ENCODE peak calls at places on chromosomes 13 and 19, in four cellular contexts. B is H9, T is IMR-90, Z is H1. X is an unnamed sample.

GRCh38 chr19:34847393-34847792 is 74.4 kb upstream of the ZNF599 start:
- DNase-seq in T (no peak), Z (no peak), B (no peak), X (no peak)

GRCh38 chr13:70189981-70190380 is 81.7 kb upstream of the KLHL1 start:
- DNase-seq in T (no peak), B (no peak), Z (no peak), X (no peak)

GRCh38 chr13:21584973-21585592 is 18.9 kb downstream of the MICU2 start:
- DNase-seq in Z (no peak), B (no peak), T (no peak), X (no peak)

GRCh38 chr19:42468273-42468796 is 25.6 kb upstream of the CXCL17 start:
- DNase-seq in T (peak; percentile 62), B (no peak), Z (no peak), X (peak; percentile 65)

GRCh38 chr19:10568444-10568825 is 344 bp downstream of the CDKN2D start:
- DNase-seq in Z (peak; percentile 86), B (peak; percentile 69), T (no peak), X (peak; percentile 56)

GRCh38 chr19:32599736-32600157 is 18.8 kb downstream of the PDCD5 start:
- DNase-seq in B (no peak), Z (no peak), T (peak; percentile 69), X (peak; percentile 73)

GRCh38 chr19:41570639-41571112 is 5.3 kb upstream of the CEACAM21 start:
- DNase-seq in T (peak; percentile 57), Z (peak; percentile 84), B (peak; percentile 79), X (peak; percentile 60)

GRCh38 chr19:5914946-5915781 is 1.1 kb downstream of the CAPS start:
- DNase-seq in T (no peak), B (no peak), Z (no peak), X (peak; percentile 75)

GRCh38 chr19:15402411-15403150 is 16.2 kb downstream of the AKAP8L start:
- DNase-seq in B (no peak), T (no peak), Z (no peak), X (no peak)

GRCh38 chr19:39870171-39870971 is 24.2 kb upstream of the FBL start:
- DNase-seq in T (no peak), B (peak; percentile 86), Z (peak; percentile 82), X (no peak)

GRCh38 chr19:6588508-6589345 is 2.2 kb downstream of the CD70 start:
- DNase-seq in B (no peak), T (no peak), Z (no peak), X (no peak)

GRCh38 chr19:58585442-58586130 is 12.5 kb upstream of the MZF1 start:
- DNase-seq in B (peak; percentile 14), Z (no peak), T (peak; percentile 28), X (no peak)

GRCh38 chr13:77990973-77991372 is 72.3 kb upstream of the EDNRB start:
- DNase-seq in B (no peak), T (no peak), Z (no peak), X (no peak)

GRCh38 chr19:39557791-39558622 is 18.0 kb upstream of the EID2 start:
- DNase-seq in T (peak; percentile 11), Z (no peak), B (no peak), X (peak; percentile 24)

GRCh38 chr19:49836176-49837008 is 14.6 kb upstream of the PTOV1 start:
- DNase-seq in Z (no peak), B (no peak), T (no peak), X (no peak)

GRCh38 chr13:23673354-23673753 is 103.1 kb downstream of the TNFRSF19 start:
- DNase-seq in B (no peak), Z (no peak), T (peak; percentile 99), X (no peak)

GRCh38 chr19:2271516-2272103 is 10.4 kb downstream of the PEAK3 start:
- DNase-seq in B (peak; percentile 34), Z (no peak), T (peak; percentile 75), X (no peak)

GRCh38 chr19:41476583-41476982 is 33.6 kb downstream of the ERICH4 start:
- DNase-seq in B (no peak), Z (no peak), T (no peak), X (no peak)

GRCh38 chr13:113669871-113670341 is 2.9 kb downstream of the GRK1 start:
- DNase-seq in B (no peak), T (no peak), Z (no peak), X (no peak)

GRCh38 chr13:79401259-79402071 is 4.6 kb downstream of the RBM26 start:
- DNase-seq in B (no peak), Z (no peak), T (no peak), X (no peak)

GRCh38 chr19:30284209-30284608 is 88.0 kb upstream of the ZNF536 start:
- DNase-seq in T (no peak), B (peak; percentile 18), Z (no peak), X (no peak)

GRCh38 chr19:7829162-7829520 is 877 bp upstream of the EVI5L start:
- DNase-seq in B (no peak), T (no peak), Z (no peak), X (no peak)

GRCh38 chr13:99985886-99986527 is 4.4 kb downstream of the ZIC2 start:
- DNase-seq in Z (peak; percentile 35), T (no peak), B (no peak), X (no peak)

GRCh38 chr19:18501832-18502231 is 20.0 kb downstream of the ELL start:
- DNase-seq in B (no peak), T (no peak), Z (no peak), X (no peak)

GRCh38 chr19:48632692-48633147 is 4.5 kb downstream of the DBP start:
- DNase-seq in T (peak; percentile 53), B (no peak), Z (no peak), X (no peak)

GRCh38 chr13:63517376-63517775 is 2101.7 kb upstream of the PCDH20 start:
- DNase-seq in Z (no peak), B (no peak), T (peak; percentile 82), X (no peak)

GRCh38 chr13:35471466-35472307 is 4.8 kb downstream of the MAB21L1 start:
- DNase-seq in Z (no peak), B (no peak), T (no peak), X (no peak)
- H2AFZ ChIP-seq in Z (no peak overlapping the region), B (no peak overlapping the region), T (no peak overlapping the region), X (no peak overlapping the region)

DNA sequence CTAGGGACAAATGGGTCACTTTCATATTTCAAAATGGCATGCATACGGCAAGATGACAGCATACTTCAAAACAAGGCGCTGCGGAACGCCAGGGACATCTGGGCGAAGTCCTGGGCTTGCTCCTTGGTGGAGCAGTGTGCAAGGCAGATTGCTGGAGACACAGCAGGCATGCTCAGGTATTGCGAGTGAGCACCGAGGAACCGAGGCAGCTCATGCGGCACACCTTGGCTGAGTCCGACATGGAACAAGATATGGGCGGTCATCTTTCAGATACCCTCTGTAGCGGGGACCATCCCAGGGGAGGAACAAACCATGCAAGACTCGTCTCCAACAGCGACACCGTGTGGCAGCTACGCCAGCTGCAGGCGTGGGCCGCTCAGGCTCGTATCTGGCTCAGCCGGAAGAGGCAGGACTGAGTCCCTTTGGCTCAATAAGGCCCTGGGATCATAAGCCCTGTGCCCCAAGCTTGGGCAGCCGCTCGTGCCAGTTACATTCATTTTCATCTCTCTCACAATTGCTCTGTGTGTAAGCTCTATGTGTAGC is 112.4 kb downstream of the NUFIP1 start:
- DNase-seq in Z (peak; percentile 97), T (no peak), B (peak; percentile 88), X (peak; percentile 49)
- H4K91ac ChIP-seq in Z (no peak overlapping the region), T (no peak overlapping the region), B (no peak overlapping the region), X (no peak overlapping the region)

GRCh38 chr19:47331931-47332547 is at the start of gene C5AR2:
- DNase-seq in T (no peak), B (no peak), Z (no peak), X (no peak)

GRCh38 chr19:47330466-47330869 is 1.5 kb upstream of the C5AR2 start:
- DNase-seq in B (no peak), Z (no peak), T (peak; percentile 59), X (no peak)

DNA sequence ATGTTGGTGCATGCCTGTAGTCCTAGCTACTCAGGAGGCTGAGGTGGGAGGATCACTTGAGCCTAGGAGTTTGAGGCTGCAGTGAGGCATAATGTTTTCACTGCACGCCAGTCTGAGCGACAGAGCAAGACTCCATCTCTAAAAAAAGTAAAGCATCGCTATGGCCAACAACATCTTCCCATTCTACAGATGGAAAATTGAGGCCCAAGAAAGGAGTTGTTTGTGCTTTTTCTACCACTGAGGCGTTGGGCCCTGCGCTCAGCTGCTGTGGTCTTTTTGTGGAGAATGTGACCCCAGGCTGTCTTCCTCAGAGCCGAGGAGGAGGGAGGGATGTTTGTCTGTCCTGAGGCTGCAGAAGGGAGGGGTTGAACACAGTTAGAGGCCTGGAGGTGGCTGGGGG is 485 bp upstream of the C5AR2 start:
- DNase-seq in Z (no peak), T (no peak), B (no peak), X (no peak)
- H2AFZ ChIP-seq in Z (no peak overlapping the region), T (no peak overlapping the region), B (no peak overlapping the region), X (no peak overlapping the region)

GRCh38 chr19:510606-511100 is 3.4 kb downstream of the TPGS1 start:
- DNase-seq in Z (peak; percentile 98), B (peak; percentile 95), T (peak; percentile 81), X (peak; percentile 82)

GRCh38 chr19:514166-514663 is 6.9 kb downstream of the TPGS1 start:
- DNase-seq in Z (no peak), B (no peak), T (no peak), X (no peak)

GRCh38 chr19:512548-513365 is 5.5 kb downstream of the TPGS1 start:
- DNase-seq in B (no peak), T (no peak), Z (peak; percentile 59), X (no peak)

GRCh38 chr19:511101-511841 is 4.0 kb downstream of the TPGS1 start:
- DNase-seq in T (peak; percentile 36), B (peak; percentile 78), Z (peak; percentile 61), X (peak; percentile 88)

DNA sequence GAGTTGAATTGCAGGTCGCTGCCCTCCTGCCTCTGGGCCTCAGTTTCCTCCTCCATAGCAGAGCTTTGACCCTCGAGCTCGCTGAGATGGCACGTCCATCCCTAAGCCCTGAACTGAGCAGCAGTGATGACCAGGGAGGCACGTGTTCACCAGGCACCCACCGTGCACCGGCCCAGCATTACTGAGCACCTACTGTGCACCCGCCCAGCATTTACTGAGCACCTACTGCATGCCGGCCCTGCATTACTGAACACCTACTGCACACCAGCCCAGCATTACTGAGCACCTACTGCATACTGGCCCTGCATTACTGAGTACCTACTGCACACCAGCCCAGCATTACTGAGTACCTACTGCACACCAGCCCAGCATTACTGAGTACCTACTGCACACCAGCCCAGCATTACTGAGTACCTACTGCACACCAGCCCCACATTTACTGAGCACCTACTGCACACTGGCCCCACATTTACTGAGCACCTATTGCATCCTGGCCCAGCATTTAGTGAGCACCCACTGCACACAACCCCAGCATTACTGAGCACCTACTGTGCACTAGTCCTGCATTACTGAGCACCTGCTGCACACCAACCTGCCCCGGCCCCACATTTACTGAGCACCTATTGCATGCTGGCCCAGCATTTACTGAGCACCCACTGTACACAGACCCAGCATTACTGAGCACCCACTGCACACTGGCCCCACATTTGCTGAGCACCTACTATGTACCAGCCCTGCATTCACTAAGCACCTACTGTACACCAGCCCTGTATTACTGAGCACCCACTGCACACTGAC is 6.3 kb downstream of the TPGS1 start:
- DNase-seq in Z (no peak), T (no peak), B (no peak), X (no peak)
- H4K91ac ChIP-seq in Z (no peak overlapping the region), T (no peak overlapping the region), B (no peak overlapping the region), X (no peak overlapping the region)

GRCh38 chr13:24709186-24709913 is 29.1 kb downstream of the ATP12A start:
- DNase-seq in Z (no peak), T (no peak), B (no peak), X (no peak)
- H2AFZ ChIP-seq in Z (no peak overlapping the region), T (no peak overlapping the region), B (no peak overlapping the region), X (no peak overlapping the region)

DNA sequence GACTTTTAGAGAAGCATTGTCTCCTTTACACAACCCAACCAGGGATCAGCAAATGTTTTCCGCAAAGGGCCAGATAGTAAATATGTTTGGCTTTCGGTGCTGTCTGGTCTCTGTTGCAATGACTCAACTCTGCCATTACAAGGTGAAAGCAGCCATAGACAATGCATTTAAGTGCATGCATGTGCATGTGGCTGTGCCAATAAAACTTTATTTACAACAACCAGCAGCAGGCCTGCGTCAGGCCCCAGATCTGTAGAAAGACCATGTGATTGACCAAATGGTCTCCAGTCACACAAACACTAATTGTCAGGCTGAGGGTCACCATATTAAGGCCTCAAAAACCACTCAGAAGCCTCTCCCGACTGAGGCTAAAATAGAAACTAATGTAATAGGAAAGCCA is 8.1 kb downstream of the RAB20 start:
- DNase-seq in B (no peak), T (no peak), Z (no peak), X (no peak)
- H4K91ac ChIP-seq in B (no peak overlapping the region), T (no peak overlapping the region), Z (no peak overlapping the region), X (no peak overlapping the region)

X was measured in trophoblast cell.